ENCODE peak calls at places on chromosomes 7 and 10, in seven cellular contexts. L, J, C, Z, B, X and Q are unnamed samples.

GRCh38 chr7:33753881-33754525 is 151.3 kb upstream of the BMPER start:
- DNase-seq in L (no peak), J (no peak), C (no peak), Z (no peak), B (no peak), X (no peak), Q (no peak)

GRCh38 chr7:158614695-158615094 is 27.1 kb upstream of the PTPRN2 start:
- DNase-seq in L (no peak), J (peak), C (peak), Z (peak), B (no peak), X (peak), Q (peak)

GRCh38 chr7:77655361-77655760 is 40.9 kb upstream of the RSBN1L start:
- DNase-seq in L (no peak), J (no peak), C (no peak), Z (no peak), B (no peak), X (no peak), Q (no peak)

GRCh38 chr7:6228363-6228762 is 44.1 kb downstream of the CYTH3 start:
- DNase-seq in L (no peak), J (no peak), C (peak), Z (no peak), B (no peak), X (no peak), Q (no peak)

GRCh38 chr10:94328613-94329012 is 34.1 kb downstream of the NOC3L start:
- DNase-seq in L (no peak), J (no peak), C (no peak), Z (no peak), B (no peak), X (no peak), Q (no peak)

GRCh38 chr10:47404446-47404845 is 20.4 kb upstream of the ZNF488 start:
- DNase-seq in L (no peak), J (no peak), C (no peak), Z (no peak), B (no peak), X (no peak), Q (no peak)

GRCh38 chr7:7732566-7733290 is 14.3 kb upstream of the RPA3 start:
- DNase-seq in L (peak), J (peak), C (peak), Z (peak), B (no peak), X (no peak), Q (peak)

GRCh38 chr7:36723951-36724664 is at the start of gene AOAH:
- DNase-seq in L (no peak), J (no peak), C (no peak), Z (no peak), B (no peak), X (no peak), Q (no peak)

GRCh38 chr7:158550886-158551452 is 36.7 kb downstream of the PTPRN2 start:
- DNase-seq in L (no peak), J (no peak), C (no peak), Z (no peak), B (no peak), X (no peak), Q (no peak)

DNA sequence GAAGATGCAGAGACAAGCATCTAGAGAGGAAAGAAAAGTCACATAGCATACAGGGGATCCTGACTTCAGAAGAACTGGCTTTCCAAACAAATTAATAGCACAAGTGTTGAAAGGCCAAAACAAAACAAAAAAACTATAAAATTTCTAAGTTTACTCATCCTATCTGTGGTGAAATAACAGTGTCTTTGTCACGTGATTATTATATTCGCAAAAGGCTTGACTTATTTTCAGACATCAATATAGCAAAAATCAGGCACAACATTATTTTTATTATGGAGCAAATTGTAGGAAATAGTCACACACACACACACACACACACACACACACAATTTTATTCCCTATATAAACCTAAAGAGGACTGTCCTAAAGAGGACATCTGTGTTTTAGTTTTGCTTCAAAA is 272.3 kb downstream of the CNTNAP2 start:
- DNase-seq in L (no peak), J (no peak), C (no peak), Z (no peak), B (no peak), X (no peak), Q (no peak)
- H3K4me3 ChIP-seq in L (no peak), J (no peak), C (no peak), Z (no peak), B (no peak), X (no peak), Q (no peak)

DNA sequence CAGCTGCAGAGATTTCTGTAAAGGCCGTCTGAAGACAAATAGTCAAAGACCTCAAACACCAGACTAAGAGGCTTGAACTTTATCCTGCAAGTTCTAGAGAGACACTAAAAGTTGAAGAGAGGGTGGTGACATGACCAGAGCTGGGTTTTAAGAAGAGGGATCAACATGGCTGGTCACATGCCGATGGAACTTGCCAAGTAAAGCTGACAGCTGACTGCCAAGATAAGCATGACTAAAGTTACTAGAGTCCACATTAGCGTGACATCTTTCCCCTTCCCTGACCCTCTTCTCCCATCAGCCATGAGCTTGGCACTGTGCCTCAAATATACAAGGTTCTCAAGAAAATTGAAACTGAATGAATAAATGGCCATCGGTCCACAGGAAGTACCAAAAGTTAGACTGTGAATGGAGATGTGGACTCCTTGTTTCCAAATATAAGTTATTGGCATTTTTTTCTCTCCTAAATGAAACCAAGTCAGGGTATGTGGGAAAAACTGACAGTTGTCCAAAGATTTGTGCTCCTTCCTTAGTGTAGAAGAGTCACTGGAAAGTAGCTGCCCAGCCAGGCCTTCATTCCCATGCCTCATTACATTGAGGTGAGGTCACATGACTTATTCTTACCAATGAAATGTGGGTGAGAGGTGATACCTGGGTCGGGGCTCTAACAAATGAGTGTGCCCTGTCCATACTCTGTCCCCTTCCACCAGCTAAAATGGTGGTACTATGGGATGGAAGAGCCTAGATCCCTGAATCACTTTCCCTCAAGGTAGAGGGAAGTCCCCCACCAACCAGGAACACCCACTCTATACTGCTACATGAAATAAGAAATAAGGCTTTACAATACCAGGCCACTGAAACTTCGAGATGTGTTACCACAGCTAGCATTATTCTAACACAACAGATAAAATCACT is 24.4 kb downstream of the XPNPEP1 start:
- DNase-seq in L (no peak), J (no peak), C (peak), Z (peak), B (no peak), X (no peak), Q (no peak)
- H3K4me3 ChIP-seq in L (no peak), J (no peak), C (no peak), Z (no peak), B (no peak), X (no peak), Q (no peak)

DNA sequence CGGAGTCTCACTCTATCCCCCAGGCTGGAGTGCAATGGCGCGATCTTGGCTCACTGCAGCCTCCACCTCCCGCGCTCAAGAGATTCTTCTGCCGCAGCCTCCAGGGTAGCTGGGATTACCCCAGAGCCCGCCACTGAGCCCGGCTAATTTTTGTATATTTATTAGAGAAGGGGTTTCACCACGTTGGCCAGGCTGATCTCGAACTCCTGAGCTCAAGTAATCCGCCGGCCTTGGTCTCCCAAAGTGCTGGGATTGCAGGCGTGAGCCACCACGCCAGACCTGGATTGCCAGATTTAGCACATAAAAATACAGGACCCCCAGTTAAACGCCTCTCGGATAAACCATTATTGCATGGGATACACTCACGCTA is 428 bp upstream of the GATAD1 start:
- DNase-seq in L (no peak), J (no peak), C (no peak), Z (no peak), B (no peak), X (no peak), Q (no peak)
- H3K4me3 ChIP-seq in L (no peak), J (no peak), C (peak), Z (no peak), B (peak), X (no peak), Q (peak)

GRCh38 chr7:127532736-127533135 is 52.7 kb downstream of the GCC1 start:
- DNase-seq in L (no peak), J (no peak), C (no peak), Z (no peak), B (no peak), X (no peak), Q (no peak)

GRCh38 chr7:127532151-127532550 is 53.2 kb downstream of the GCC1 start:
- DNase-seq in L (no peak), J (no peak), C (no peak), Z (no peak), B (no peak), X (no peak), Q (no peak)

GRCh38 chr7:127535546-127536425 is 49.6 kb downstream of the GCC1 start:
- DNase-seq in L (no peak), J (no peak), C (no peak), Z (no peak), B (no peak), X (no peak), Q (no peak)

GRCh38 chr7:127534636-127535035 is 50.8 kb downstream of the GCC1 start:
- DNase-seq in L (no peak), J (no peak), C (peak), Z (no peak), B (no peak), X (no peak), Q (no peak)

DNA sequence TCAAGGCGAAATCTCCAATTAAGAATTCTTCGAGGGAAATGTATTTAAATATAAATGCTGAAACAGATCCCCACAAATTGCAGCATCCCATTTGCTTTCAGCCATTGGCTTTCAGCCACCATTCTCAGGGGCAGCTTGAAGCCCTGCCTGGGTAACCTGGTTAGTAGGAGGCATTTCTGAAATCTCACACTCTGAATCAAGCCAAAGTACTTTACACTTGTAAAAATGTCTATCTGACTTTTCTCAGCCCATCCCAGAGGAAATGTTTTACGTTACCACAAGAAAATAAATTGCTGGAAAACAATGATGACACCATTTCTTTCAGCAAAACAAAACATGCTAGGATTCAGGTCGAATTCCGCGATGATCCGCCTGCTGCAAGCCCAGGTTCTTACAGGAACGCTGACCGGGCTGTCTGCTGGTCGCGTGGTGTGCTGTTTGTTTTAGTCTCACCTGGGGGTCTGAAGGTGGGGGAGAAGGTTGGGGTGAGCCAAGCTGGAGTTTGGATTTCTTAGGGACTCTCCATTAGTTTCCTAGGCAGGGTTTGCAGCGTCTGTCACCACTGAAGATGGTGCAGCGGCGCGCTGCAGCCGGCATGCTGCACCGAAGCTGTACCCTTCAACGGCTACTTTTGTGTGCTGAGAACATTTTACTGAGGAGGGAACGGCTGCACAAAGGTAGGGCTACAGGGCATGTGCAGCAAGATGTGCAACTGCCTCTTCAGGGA is 48.8 kb downstream of the GCC1 start:
- DNase-seq in L (no peak), J (no peak), C (no peak), Z (no peak), B (no peak), X (no peak), Q (no peak)
- H3K4me3 ChIP-seq in L (no peak), J (peak), C (no peak), Z (peak), B (no peak), X (peak), Q (peak)

GRCh38 chr10:35946556-35946955 is 304.5 kb upstream of the FZD8 start:
- DNase-seq in L (no peak), J (peak), C (peak), Z (no peak), B (no peak), X (no peak), Q (no peak)

GRCh38 chr10:35949820-35950219 is 307.7 kb upstream of the FZD8 start:
- DNase-seq in L (no peak), J (no peak), C (no peak), Z (no peak), B (no peak), X (no peak), Q (no peak)

DNA sequence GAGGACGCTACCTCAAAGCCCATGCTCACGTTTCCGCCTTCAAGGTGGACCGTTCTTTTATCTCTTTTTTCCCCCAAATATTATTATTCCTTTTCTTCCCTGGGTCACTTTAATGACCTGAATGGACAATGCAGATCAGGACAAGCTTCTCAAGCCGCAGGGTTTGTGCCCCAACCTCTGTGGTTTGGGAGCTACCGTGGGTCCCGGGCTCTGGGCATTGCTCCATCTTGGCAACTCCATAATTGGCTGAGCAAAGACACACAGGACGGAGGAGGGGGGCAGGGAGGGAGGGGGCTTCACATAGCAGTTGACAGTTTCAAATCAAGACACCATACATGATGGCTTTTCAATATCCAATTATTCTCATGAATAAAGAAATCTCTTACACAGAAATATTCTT is 308.1 kb upstream of the FZD8 start:
- DNase-seq in L (no peak), J (no peak), C (no peak), Z (no peak), B (no peak), X (no peak), Q (no peak)
- H3K4me3 ChIP-seq in L (no peak), J (no peak), C (no peak), Z (no peak), B (no peak), X (no peak), Q (no peak)

GRCh38 chr7:2699289-2699620 is 11.3 kb downstream of the AMZ1 start:
- DNase-seq in L (no peak), J (no peak), C (no peak), Z (no peak), B (no peak), X (no peak), Q (no peak)
- H3K4me3 ChIP-seq in L (no peak), J (no peak), C (no peak), Z (no peak), B (no peak), X (no peak), Q (no peak)